ENCODE peak calls at places on chromosomes 12 and 14, in seven cellular contexts. T is A549; I is Calu3; A is IMR-90; K is stomach; G is lung; L is CD8-positive, alpha-beta T cell. P is an unnamed sample.

GRCh38 chr12:119911147-119911546 is 34.0 kb upstream of the CIT start:
- DNase-seq in T (no peak), I (no peak), A (peak), K (no peak), G (no peak), L (no peak), P (no peak)

GRCh38 chr14:67837011-67837624 is 17.5 kb downstream of the RAD51B start:
- DNase-seq in T (peak), I (peak), A (peak), K (peak), G (peak), L (peak), P (no peak)

GRCh38 chr12:6092784-6093722 is 31.4 kb downstream of the VWF start:
- DNase-seq in T (peak), I (peak), A (peak), K (peak), G (peak), L (no peak), P (no peak)

GRCh38 chr14:50344116-50344775 is 32.1 kb downstream of the DMAC2L start:
- DNase-seq in T (no peak), I (no peak), A (peak), K (no peak), G (no peak), L (peak), P (peak)

GRCh38 chr14:81137316-81137715 is 83.4 kb downstream of the GTF2A1 start:
- DNase-seq in T (peak), I (no peak), A (peak), K (no peak), G (no peak), L (no peak), P (no peak)

GRCh38 chr14:80136358-80136757 is 74.9 kb downstream of the DIO2 start:
- DNase-seq in T (no peak), I (peak), A (peak), K (no peak), G (no peak), L (no peak), P (no peak)

GRCh38 chr14:72894623-72895378 is 900 bp upstream of the DPF3 start:
- DNase-seq in T (no peak), I (peak), A (no peak), K (no peak), G (no peak), L (peak), P (no peak)

GRCh38 chr12:13250416-13250815 is 53.9 kb downstream of the EMP1 start:
- DNase-seq in T (no peak), I (peak), A (peak), K (no peak), G (no peak), L (no peak), P (no peak)

GRCh38 chr12:123067654-123068053 is 83.2 kb downstream of the PITPNM2 start:
- DNase-seq in T (no peak), I (no peak), A (no peak), K (no peak), G (no peak), L (no peak), P (no peak)

GRCh38 chr14:91286530-91286937 is 42.0 kb upstream of the GPR68 start:
- DNase-seq in T (peak), I (peak), A (peak), K (peak), G (peak), L (peak), P (peak)

GRCh38 chr12:6943387-6943718 is 263 bp upstream of the RNU7-1 start:
- DNase-seq in T (peak), I (peak), A (peak), K (peak), G (peak), L (peak), P (peak)

GRCh38 chr12:130568041-130568440 is 148.1 kb downstream of the RIMBP2 start:
- DNase-seq in T (no peak), I (no peak), A (no peak), K (no peak), G (no peak), L (no peak), P (no peak)

GRCh38 chr12:106682594-106683234 is 91.8 kb upstream of the RIC8B start:
- DNase-seq in T (no peak), I (no peak), A (peak), K (no peak), G (peak), L (no peak), P (peak)

GRCh38 chr12:92629349-92630065 is 73.3 kb upstream of the PLEKHG7 start:
- DNase-seq in T (no peak), I (no peak), A (peak), K (peak), G (no peak), L (no peak), P (no peak)

GRCh38 chr12:97404549-97404948 is 58.1 kb upstream of the RMST start:
- DNase-seq in T (peak), I (peak), A (peak), K (peak), G (no peak), L (no peak), P (peak)

GRCh38 chr12:39892146-39892545 is 213.7 kb downstream of the SLC2A13 start:
- DNase-seq in T (no peak), I (no peak), A (no peak), K (no peak), G (no peak), L (no peak), P (no peak)

GRCh38 chr14:91303091-91303923 is 58.8 kb upstream of the GPR68 start:
- DNase-seq in T (peak), I (peak), A (no peak), K (no peak), G (no peak), L (no peak), P (peak)

GRCh38 chr14:23567186-23568020 is at the start of gene AP1G2:
- DNase-seq in T (peak), I (peak), A (peak), K (peak), G (peak), L (peak), P (peak)

GRCh38 chr14:75295061-75295461 is 16.4 kb downstream of the FOS start:
- DNase-seq in T (peak), I (peak), A (peak), K (peak), G (peak), L (no peak), P (peak)

GRCh38 chr12:29164477-29165163 is 15.5 kb downstream of the FAR2 start:
- DNase-seq in T (no peak), I (no peak), A (peak), K (no peak), G (no peak), L (no peak), P (peak)

GRCh38 chr14:68124885-68125731 is 305.5 kb downstream of the RAD51B start:
- DNase-seq in T (peak), I (no peak), A (peak), K (no peak), G (no peak), L (no peak), P (no peak)

GRCh38 chr14:68978550-68978911 is 571 bp downstream of the ACTN1 start:
- DNase-seq in T (peak), I (peak), A (no peak), K (peak), G (peak), L (peak), P (peak)

GRCh38 chr12:12247584-12247983 is 19.3 kb downstream of the LRP6 start:
- DNase-seq in T (no peak), I (no peak), A (peak), K (no peak), G (no peak), L (no peak), P (no peak)

GRCh38 chr12:31119531-31120211 is 46.0 kb downstream of the DDX11 start:
- DNase-seq in T (no peak), I (no peak), A (no peak), K (no peak), G (no peak), L (no peak), P (no peak)

DNA sequence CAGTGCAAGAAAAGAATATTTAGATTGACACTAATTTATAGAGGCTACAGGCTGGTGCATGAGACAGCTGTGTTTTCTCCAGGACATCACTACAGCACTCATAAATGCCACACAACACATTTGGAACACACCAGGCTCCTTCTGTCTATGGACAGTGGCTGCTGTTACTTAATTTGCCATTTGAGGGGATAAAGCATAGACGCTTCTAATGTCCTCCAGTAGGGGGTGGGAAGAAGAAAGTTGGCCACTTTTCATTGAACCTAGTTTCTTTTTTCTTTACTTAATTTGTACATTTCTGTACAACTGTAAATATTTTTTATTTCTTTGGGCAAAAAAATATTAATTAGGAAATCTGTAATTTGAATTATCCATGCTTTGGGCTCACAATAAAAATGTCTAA is 12.4 kb upstream of the RTN1 start:
- DNase-seq in T (no peak), I (no peak), A (no peak), K (no peak), G (no peak), L (no peak), P (no peak)
- TF ChIP-seq CTCF in T (no peak), I (peak), A (peak), K (no peak), G (no peak), L (no peak), P (no peak)

DNA sequence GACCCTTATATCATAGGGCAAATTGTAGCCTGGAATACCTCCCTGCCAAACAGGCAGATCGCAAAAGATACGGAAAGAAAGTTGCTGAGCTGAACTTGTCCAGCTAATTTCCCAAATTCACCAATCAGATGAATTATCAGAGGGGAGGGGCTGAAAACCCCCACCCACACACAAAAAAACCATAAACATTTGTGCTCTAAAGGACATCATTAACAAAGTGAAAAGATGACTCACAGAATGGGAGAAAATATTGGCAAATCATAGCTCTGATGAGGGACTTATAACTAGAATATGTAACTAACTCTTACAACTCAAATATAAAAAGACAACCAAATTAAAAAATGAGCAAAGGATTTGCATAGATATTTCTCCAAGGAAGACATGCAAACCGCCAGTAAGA is 36.3 kb downstream of the PTHLH start:
- DNase-seq in T (no peak), I (no peak), A (peak), K (no peak), G (no peak), L (no peak), P (no peak)
- TF ChIP-seq CTCF in T (no peak), I (no peak), A (no peak), K (no peak), G (no peak), L (no peak), P (no peak)

GRCh38 chr12:99140017-99140726 is 495.1 kb downstream of the APAF1 start:
- DNase-seq in T (no peak), I (no peak), A (no peak), K (no peak), G (no peak), L (no peak), P (no peak)

GRCh38 chr12:99131761-99132199 is 486.7 kb downstream of the APAF1 start:
- DNase-seq in T (no peak), I (no peak), A (no peak), K (no peak), G (no peak), L (no peak), P (peak)

GRCh38 chr12:99135376-99135775 is 490.3 kb downstream of the APAF1 start:
- DNase-seq in T (no peak), I (no peak), A (no peak), K (no peak), G (no peak), L (no peak), P (no peak)

GRCh38 chr12:99138397-99138796 is 493.3 kb downstream of the APAF1 start:
- DNase-seq in T (no peak), I (no peak), A (no peak), K (no peak), G (no peak), L (no peak), P (no peak)

DNA sequence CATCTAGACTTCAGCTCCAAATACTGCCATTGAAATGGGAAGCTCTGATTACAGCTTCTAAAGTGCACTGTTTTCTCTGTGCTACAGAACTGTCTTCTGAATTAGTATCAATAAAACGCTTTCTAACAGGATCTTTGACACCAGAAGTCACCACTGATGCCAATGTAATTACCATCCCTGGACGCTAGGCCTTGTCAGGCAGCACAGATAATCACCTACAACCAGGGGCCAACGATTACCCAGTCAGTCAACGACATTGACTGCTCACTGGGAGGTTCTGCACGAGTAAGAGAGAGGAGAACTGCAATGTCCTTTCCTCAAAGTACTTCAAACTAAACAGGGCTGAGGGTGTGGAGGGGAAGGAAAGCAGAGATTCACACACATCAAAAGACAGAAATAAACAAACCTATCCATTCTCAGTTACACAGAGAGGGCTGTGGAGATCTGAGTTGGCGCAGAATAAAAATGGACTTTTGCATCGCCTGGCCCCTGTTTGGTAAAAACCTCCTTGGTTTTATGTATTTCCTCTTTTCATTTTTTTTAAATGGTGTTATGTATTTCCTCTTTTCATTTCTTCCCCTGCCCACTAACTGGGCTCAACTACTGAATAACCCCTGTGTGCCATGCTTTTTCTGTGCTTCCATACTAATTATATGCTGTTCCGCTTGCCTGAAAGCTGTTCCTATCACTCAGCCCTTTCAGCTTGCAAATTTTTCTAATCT is 492.2 kb downstream of the APAF1 start:
- DNase-seq in T (no peak), I (no peak), A (no peak), K (no peak), G (no peak), L (no peak), P (no peak)
- TF ChIP-seq CTCF in T (no peak), I (no peak), A (no peak), K (no peak), G (no peak), L (no peak), P (no peak)

DNA sequence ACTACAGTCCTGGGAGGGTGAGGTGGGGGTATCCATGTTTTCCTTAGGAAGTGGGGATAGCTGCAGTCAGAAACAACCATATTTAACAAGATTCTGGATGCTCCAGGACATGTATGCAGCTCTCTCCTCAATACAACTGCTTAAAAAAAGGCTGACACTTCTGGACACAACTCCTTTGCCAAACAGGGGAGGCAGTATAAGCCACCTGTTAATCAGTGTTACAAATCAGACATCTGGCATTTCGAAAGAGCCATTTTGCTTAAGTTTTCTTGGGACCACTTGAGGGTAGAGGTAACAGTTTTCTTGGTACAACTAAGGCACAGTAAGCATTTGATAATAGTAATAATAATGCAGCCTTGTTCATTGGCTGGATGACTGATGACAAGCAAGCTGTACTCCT is 47.1 kb downstream of the RPGRIP1 start:
- DNase-seq in T (no peak), I (no peak), A (no peak), K (no peak), G (no peak), L (no peak), P (no peak)
- TF ChIP-seq CTCF in T (no peak), I (no peak), A (no peak), K (no peak), G (no peak), L (no peak), P (no peak)

GRCh38 chr12:62698701-62699101 is 232.1 kb downstream of the MON2 start:
- DNase-seq in T (no peak), I (no peak), A (peak), K (no peak), G (no peak), L (no peak), P (no peak)

GRCh38 chr12:62701492-62701891 is 233.5 kb downstream of the PPM1H start:
- DNase-seq in T (no peak), I (no peak), A (no peak), K (no peak), G (no peak), L (no peak), P (no peak)

GRCh38 chr12:62700091-62700490 is 233.5 kb downstream of the MON2 start:
- DNase-seq in T (no peak), I (no peak), A (peak), K (no peak), G (no peak), L (no peak), P (no peak)

GRCh38 chr12:62697893-62698292 is 231.3 kb downstream of the MON2 start:
- DNase-seq in T (no peak), I (no peak), A (no peak), K (no peak), G (no peak), L (no peak), P (no peak)

GRCh38 chr12:62703011-62703380 is 232.0 kb downstream of the PPM1H start:
- DNase-seq in T (no peak), I (no peak), A (peak), K (no peak), G (no peak), L (no peak), P (no peak)
- TF ChIP-seq CTCF in T (no peak), I (no peak), A (no peak), K (no peak), G (no peak), L (no peak), P (no peak)

P was measured in GM13976.